ENCODE peak calls at places on chromosomes 3 and 15, in six cellular contexts. M is brain microvascular endothelial cell, C is kidney, J is heart right ventricle, B is AG10803, S is omental fat pad. W is an unnamed sample.

GRCh38 chr15:76684002-76684401 is 221.1 kb downstream of the SCAPER start:
- DNase-seq in B (no peak), S (no peak), J (no peak), C (no peak), M (no peak), W (no peak)

GRCh38 chr15:74196175-74196574 is 6.4 kb downstream of the STRA6 start:
- DNase-seq in M (peak), C (peak), B (peak), J (peak), S (peak), W (no peak)

GRCh38 chr15:69979269-69979668 is 118.4 kb downstream of the TLE3 start:
- DNase-seq in B (no peak), M (peak), C (no peak), S (no peak), J (no peak), W (no peak)

GRCh38 chr3:149579838-149580542 is 77.8 kb downstream of the WWTR1 start:
- DNase-seq in M (peak), S (no peak), C (no peak), J (no peak), B (peak), W (no peak)

GRCh38 chr15:56307180-56307579 is 58.0 kb upstream of the TEX9 start:
- DNase-seq in C (no peak), J (no peak), M (no peak), B (no peak), S (no peak), W (no peak)

GRCh38 chr3:36969540-36970432 is 23.1 kb downstream of the EPM2AIP1 start:
- DNase-seq in B (peak), C (no peak), S (no peak), J (peak), M (peak), W (no peak)

GRCh38 chr3:144403040-144403457 is 431.4 kb downstream of the DIPK2A start:
- DNase-seq in S (no peak), B (no peak), J (peak), M (peak), C (no peak), W (no peak)

GRCh38 chr3:150094150-150094932 is 123.6 kb upstream of the PFN2 start:
- DNase-seq in M (peak), S (no peak), B (peak), J (no peak), C (no peak), W (no peak)

GRCh38 chr3:99945328-99945995 is 127.8 kb downstream of the CMSS1 start:
- DNase-seq in C (no peak), S (no peak), J (peak), B (peak), M (no peak), W (no peak)

GRCh38 chr3:44942202-44942921 is 33.6 kb downstream of the ZDHHC3 start:
- DNase-seq in M (peak), C (no peak), S (no peak), B (peak), J (no peak), W (no peak)

GRCh38 chr15:57432141-57432701 is 55.9 kb downstream of the CGNL1 start:
- DNase-seq in C (no peak), S (no peak), J (no peak), M (no peak), B (peak), W (no peak)

GRCh38 chr15:77335298-77335697 is 84.6 kb downstream of the PEAK1 start:
- DNase-seq in B (no peak), M (peak), J (peak), S (no peak), C (no peak), W (no peak)

GRCh38 chr15:60899967-60900356 is 329.1 kb downstream of the RORA start:
- DNase-seq in C (no peak), J (no peak), M (no peak), B (no peak), S (no peak), W (no peak)

GRCh38 chr15:64503197-64503596 is 42.8 kb downstream of the ZNF609 start:
- DNase-seq in J (no peak), C (no peak), B (peak), S (no peak), M (peak), W (no peak)

GRCh38 chr15:57470543-57470942 is 94.2 kb downstream of the CGNL1 start:
- DNase-seq in M (no peak), C (no peak), J (no peak), B (no peak), S (no peak), W (no peak)

GRCh38 chr3:47850062-47850802 is 47.3 kb downstream of the DHX30 start:
- DNase-seq in J (no peak), M (peak), C (peak), B (peak), S (no peak), W (no peak)
- TF ChIP-seq CTCF in J (peak), M (peak), C (peak), B (peak), S (no peak), W (no peak)

DNA sequence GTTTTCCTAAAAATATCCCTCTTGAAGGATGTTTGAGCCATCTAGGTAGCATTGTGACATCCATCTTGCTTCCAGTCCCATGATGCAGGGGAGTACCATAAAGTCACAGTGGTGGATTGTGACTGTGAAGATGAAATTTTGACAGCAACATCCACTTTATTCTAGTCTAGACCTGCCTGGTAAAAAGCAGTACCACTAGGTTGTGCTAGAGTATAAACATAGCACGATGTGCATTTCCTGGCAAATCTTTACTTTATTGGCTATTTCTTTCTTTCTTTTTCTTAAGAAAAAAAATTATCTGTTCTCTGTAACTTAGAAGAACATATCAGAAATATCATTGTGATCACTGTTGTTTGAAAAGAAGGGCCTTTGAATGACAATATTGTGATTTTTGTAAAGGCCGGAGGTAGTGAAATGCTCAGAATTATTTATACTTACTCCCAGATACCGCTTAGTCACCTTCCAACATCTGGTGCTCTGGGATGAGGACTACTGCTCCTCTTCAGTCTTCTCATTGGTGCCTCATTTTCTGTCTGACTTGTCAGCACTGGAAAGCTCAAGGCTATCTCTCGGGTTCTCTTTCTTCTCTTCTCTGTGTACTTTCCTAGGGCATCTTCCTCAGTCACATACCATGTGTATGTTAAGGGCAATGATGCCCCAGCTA is 35.6 kb downstream of the AGBL1 start:
- DNase-seq in C (no peak), J (no peak), M (no peak), S (no peak), B (no peak), W (no peak)
- TF ChIP-seq CTCF in C (no peak), J (peak), M (no peak), S (no peak), B (peak), W (no peak)

GRCh38 chr15:71125831-71126453 is 10.7 kb downstream of the THSD4 start:
- DNase-seq in B (no peak), M (peak), J (no peak), S (no peak), C (no peak), W (no peak)
- TF ChIP-seq CTCF in B (no peak), M (peak), J (peak), S (no peak), C (no peak), W (no peak)

GRCh38 chr3:65996605-65997004 is 42.1 kb downstream of the MAGI1 start:
- DNase-seq in M (peak), J (no peak), B (no peak), C (no peak), S (no peak), W (no peak)
- TF ChIP-seq CTCF in M (no peak), J (no peak), B (no peak), C (no peak), S (no peak), W (no peak)